ENCODE peak calls at places on chromosomes 4 and X, in seven cellular contexts. One of them, this sample, is unnamed.

GRCh38 chrX:40012800-40013682 is 84.7 kb downstream of the BCOR start:
- DNase-seq in nephron progenitor cell: peak; percentile 66
- DNase-seq in neuronal stem cell: no peak
- DNase-seq in activated naive CD4-positive, alpha-beta T cell: no peak
- DNase-seq in keratinocyte: no peak
- DNase-seq in effector CD4-positive, alpha-beta T cell: no peak
- DNase-seq in HT-29: peak; percentile 72
- DNase-seq in this sample: peak; percentile 51

GRCh38 chrX:56766554-56767412 is 37.7 kb downstream of the NBDY start:
- DNase-seq in nephron progenitor cell: no peak
- DNase-seq in neuronal stem cell: no peak
- DNase-seq in activated naive CD4-positive, alpha-beta T cell: no peak
- DNase-seq in keratinocyte: no peak
- DNase-seq in effector CD4-positive, alpha-beta T cell: no peak
- DNase-seq in HT-29: no peak
- DNase-seq in this sample: no peak

GRCh38 chr4:1684756-1685603 is 867 bp upstream of the FAM53A start:
- DNase-seq in nephron progenitor cell: no peak
- DNase-seq in neuronal stem cell: no peak
- DNase-seq in activated naive CD4-positive, alpha-beta T cell: no peak
- DNase-seq in keratinocyte: no peak
- DNase-seq in effector CD4-positive, alpha-beta T cell: no peak
- DNase-seq in HT-29: peak; percentile 23
- DNase-seq in this sample: no peak

GRCh38 chr4:185472063-185472542 is 570 bp upstream of the CCDC110 start:
- DNase-seq in nephron progenitor cell: no peak
- DNase-seq in neuronal stem cell: no peak
- DNase-seq in activated naive CD4-positive, alpha-beta T cell: no peak
- DNase-seq in keratinocyte: no peak
- DNase-seq in effector CD4-positive, alpha-beta T cell: no peak
- DNase-seq in HT-29: no peak
- DNase-seq in this sample: no peak

GRCh38 chr4:147546341-147546740 is 65.4 kb downstream of the EDNRA start:
- DNase-seq in nephron progenitor cell: no peak
- DNase-seq in neuronal stem cell: no peak
- DNase-seq in activated naive CD4-positive, alpha-beta T cell: no peak
- DNase-seq in keratinocyte: no peak
- DNase-seq in effector CD4-positive, alpha-beta T cell: no peak
- DNase-seq in HT-29: no peak
- DNase-seq in this sample: no peak

GRCh38 chrX:139304471-139304870 is 226.1 kb upstream of the F9 start:
- DNase-seq in nephron progenitor cell: no peak
- DNase-seq in neuronal stem cell: no peak
- DNase-seq in activated naive CD4-positive, alpha-beta T cell: no peak
- DNase-seq in keratinocyte: no peak
- DNase-seq in effector CD4-positive, alpha-beta T cell: no peak
- DNase-seq in HT-29: no peak
- DNase-seq in this sample: no peak

GRCh38 chr4:176300036-176300435 is 19.7 kb upstream of the SPCS3 start:
- DNase-seq in nephron progenitor cell: no peak
- DNase-seq in neuronal stem cell: no peak
- DNase-seq in activated naive CD4-positive, alpha-beta T cell: no peak
- DNase-seq in keratinocyte: no peak
- DNase-seq in effector CD4-positive, alpha-beta T cell: no peak
- DNase-seq in HT-29: no peak
- DNase-seq in this sample: no peak

GRCh38 chr4:8311096-8312068 is 41.8 kb downstream of the HTRA3 start:
- DNase-seq in nephron progenitor cell: no peak
- DNase-seq in neuronal stem cell: no peak
- DNase-seq in activated naive CD4-positive, alpha-beta T cell: no peak
- DNase-seq in keratinocyte: no peak
- DNase-seq in effector CD4-positive, alpha-beta T cell: no peak
- DNase-seq in HT-29: no peak
- DNase-seq in this sample: no peak

GRCh38 chr4:33649015-33649414 is 2595.3 kb downstream of the ARAP2 start:
- DNase-seq in nephron progenitor cell: no peak
- DNase-seq in neuronal stem cell: no peak
- DNase-seq in activated naive CD4-positive, alpha-beta T cell: no peak
- DNase-seq in keratinocyte: no peak
- DNase-seq in effector CD4-positive, alpha-beta T cell: no peak
- DNase-seq in HT-29: peak; percentile 26
- DNase-seq in this sample: no peak

This sample was measured in frontal cortex.